ENCODE peak calls at places on chromosome 22, in ten cellular contexts. One of them, this sample, is unnamed.
A peak's percentile ranks its signal among the peaks of the same experiment; 100 is the strongest.

GRCh38 chr22:41915035-41915782 is at the start of gene SHISA8:
- DNase-seq in epithelial cell of esophagus: peak; percentile 56
- DNase-seq in stomach: peak; percentile 67
- DNase-seq in mammary epithelial cell: peak; percentile 32
- DNase-seq in HFF-Myc: no peak
- DNase-seq in Caco-2: peak; percentile 62
- DNase-seq in BE2C: peak; percentile 60
- DNase-seq in CD4-positive, alpha-beta memory T cell: peak; percentile 60
- DNase-seq in kidney epithelial cell: no peak
- DNase-seq in heart left ventricle: no peak
- DNase-seq in this sample: no peak

GRCh38 chr22:46114518-46115387 is 35.6 kb upstream of the PPARA start:
- DNase-seq in CD4-positive, alpha-beta memory T cell: no peak
- DNase-seq in BE2C: peak; percentile 51
- DNase-seq in HFF-Myc: no peak
- DNase-seq in kidney epithelial cell: no peak
- DNase-seq in mammary epithelial cell: no peak
- DNase-seq in epithelial cell of esophagus: no peak
- DNase-seq in heart left ventricle: no peak
- DNase-seq in Caco-2: no peak
- DNase-seq in stomach: no peak
- DNase-seq in this sample: no peak

GRCh38 chr22:28917747-28918543 is 34.6 kb downstream of the ZNRF3 start:
- DNase-seq in epithelial cell of esophagus: no peak
- DNase-seq in heart left ventricle: peak; percentile 49
- DNase-seq in Caco-2: peak; percentile 71
- DNase-seq in BE2C: peak; percentile 23
- DNase-seq in HFF-Myc: no peak
- DNase-seq in stomach: peak; percentile 57
- DNase-seq in CD4-positive, alpha-beta memory T cell: no peak
- DNase-seq in mammary epithelial cell: no peak
- DNase-seq in kidney epithelial cell: no peak
- DNase-seq in this sample: no peak

GRCh38 chr22:35605787-35606492 is 11.2 kb downstream of the MB start:
- DNase-seq in stomach: no peak
- DNase-seq in CD4-positive, alpha-beta memory T cell: no peak
- DNase-seq in epithelial cell of esophagus: no peak
- DNase-seq in HFF-Myc: no peak
- DNase-seq in kidney epithelial cell: no peak
- DNase-seq in heart left ventricle: peak; percentile 83
- DNase-seq in BE2C: peak; percentile 46
- DNase-seq in Caco-2: no peak
- DNase-seq in mammary epithelial cell: no peak
- DNase-seq in this sample: no peak

GRCh38 chr22:45997077-45997774 is 20.3 kb upstream of the WNT7B start:
- DNase-seq in kidney epithelial cell: peak; percentile 72
- DNase-seq in stomach: peak; percentile 63
- DNase-seq in mammary epithelial cell: peak; percentile 36
- DNase-seq in BE2C: peak; percentile 95
- DNase-seq in HFF-Myc: peak; percentile 83
- DNase-seq in heart left ventricle: peak; percentile 96
- DNase-seq in CD4-positive, alpha-beta memory T cell: no peak
- DNase-seq in Caco-2: no peak
- DNase-seq in epithelial cell of esophagus: peak; percentile 43
- DNase-seq in this sample: peak; percentile 91

GRCh38 chr22:40345801-40346177 is 511 bp upstream of the ADSL start:
- DNase-seq in kidney epithelial cell: no peak
- DNase-seq in HFF-Myc: no peak
- DNase-seq in heart left ventricle: peak; percentile 45
- DNase-seq in BE2C: peak; percentile 60
- DNase-seq in Caco-2: peak; percentile 45
- DNase-seq in CD4-positive, alpha-beta memory T cell: peak; percentile 59
- DNase-seq in stomach: peak; percentile 49
- DNase-seq in mammary epithelial cell: peak; percentile 30
- DNase-seq in epithelial cell of esophagus: peak; percentile 54
- DNase-seq in this sample: no peak

GRCh38 chr22:50243704-50244419 is 961 bp downstream of the TUBGCP6 start:
- DNase-seq in BE2C: no peak
- DNase-seq in Caco-2: no peak
- DNase-seq in kidney epithelial cell: no peak
- DNase-seq in mammary epithelial cell: no peak
- DNase-seq in epithelial cell of esophagus: peak; percentile 17
- DNase-seq in HFF-Myc: no peak
- DNase-seq in heart left ventricle: no peak
- DNase-seq in stomach: no peak
- DNase-seq in CD4-positive, alpha-beta memory T cell: no peak
- DNase-seq in this sample: no peak

GRCh38 chr22:46934172-46934745 is 171.8 kb downstream of the TBC1D22A start:
- DNase-seq in mammary epithelial cell: no peak
- DNase-seq in heart left ventricle: no peak
- DNase-seq in CD4-positive, alpha-beta memory T cell: no peak
- DNase-seq in stomach: no peak
- DNase-seq in Caco-2: no peak
- DNase-seq in kidney epithelial cell: peak; percentile 9
- DNase-seq in epithelial cell of esophagus: no peak
- DNase-seq in HFF-Myc: no peak
- DNase-seq in BE2C: no peak
- DNase-seq in this sample: no peak

GRCh38 chr22:19722915-19723164 is 499 bp upstream of the GP1BB start:
- DNase-seq in stomach: no peak
- DNase-seq in Caco-2: no peak
- DNase-seq in mammary epithelial cell: no peak
- DNase-seq in epithelial cell of esophagus: no peak
- DNase-seq in kidney epithelial cell: no peak
- DNase-seq in heart left ventricle: no peak
- DNase-seq in CD4-positive, alpha-beta memory T cell: no peak
- DNase-seq in HFF-Myc: no peak
- DNase-seq in BE2C: no peak
- DNase-seq in this sample: no peak
- H3K4me3 ChIP-seq in stomach: peak overlapping the region; percentile 49
- H3K4me3 ChIP-seq in Caco-2: no peak overlapping the region
- H3K4me3 ChIP-seq in mammary epithelial cell: no peak overlapping the region
- H3K4me3 ChIP-seq in epithelial cell of esophagus: no peak overlapping the region
- H3K4me3 ChIP-seq in kidney epithelial cell: no peak overlapping the region
- H3K4me3 ChIP-seq in heart left ventricle: no peak overlapping the region
- H3K4me3 ChIP-seq in CD4-positive, alpha-beta memory T cell: peak overlapping the region; percentile 6
- H3K4me3 ChIP-seq in HFF-Myc: no peak overlapping the region
- H3K4me3 ChIP-seq in BE2C: no peak overlapping the region
- H3K4me3 ChIP-seq in this sample: no peak overlapping the region

DNA sequence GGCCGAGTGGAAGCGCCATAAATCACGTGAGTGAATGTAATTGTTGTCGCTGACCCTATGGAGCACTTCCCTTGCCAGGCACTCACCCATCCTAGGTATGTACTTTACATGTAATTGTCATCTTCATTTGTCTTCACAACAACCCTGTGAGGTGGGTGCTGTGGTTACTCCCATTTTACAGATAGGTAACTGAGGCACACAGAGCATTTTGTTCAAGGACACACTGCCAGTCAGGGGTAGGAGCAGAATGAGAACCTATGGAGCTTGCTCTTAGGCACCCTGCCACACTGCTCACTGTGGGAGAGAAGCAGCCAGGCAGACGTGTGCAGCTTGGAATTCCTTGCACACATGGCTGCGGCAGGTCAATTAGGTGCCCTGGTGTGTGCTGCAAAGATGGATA is 785 bp upstream of the EFCAB6 start:
- DNase-seq in epithelial cell of esophagus: no peak
- DNase-seq in mammary epithelial cell: no peak
- DNase-seq in kidney epithelial cell: no peak
- DNase-seq in HFF-Myc: no peak
- DNase-seq in BE2C: no peak
- DNase-seq in Caco-2: no peak
- DNase-seq in CD4-positive, alpha-beta memory T cell: no peak
- DNase-seq in stomach: no peak
- DNase-seq in heart left ventricle: no peak
- DNase-seq in this sample: no peak
- H3K4me3 ChIP-seq in epithelial cell of esophagus: peak overlapping the region; percentile 89
- H3K4me3 ChIP-seq in mammary epithelial cell: peak overlapping the region; percentile 89
- H3K4me3 ChIP-seq in kidney epithelial cell: peak overlapping the region; percentile 93
- H3K4me3 ChIP-seq in HFF-Myc: peak overlapping the region; percentile 87
- H3K4me3 ChIP-seq in BE2C: peak overlapping the region; percentile 72
- H3K4me3 ChIP-seq in Caco-2: peak overlapping the region; percentile 47
- H3K4me3 ChIP-seq in CD4-positive, alpha-beta memory T cell: peak overlapping the region; percentile 93
- H3K4me3 ChIP-seq in stomach: peak overlapping the region; percentile 98
- H3K4me3 ChIP-seq in heart left ventricle: peak overlapping the region; percentile 68
- H3K4me3 ChIP-seq in this sample: peak overlapping the region; percentile 64

GRCh38 chr22:44051961-44052360 is 27.9 kb downstream of the PARVB start:
- DNase-seq in kidney epithelial cell: no peak
- DNase-seq in BE2C: no peak
- DNase-seq in heart left ventricle: no peak
- DNase-seq in CD4-positive, alpha-beta memory T cell: no peak
- DNase-seq in HFF-Myc: no peak
- DNase-seq in epithelial cell of esophagus: no peak
- DNase-seq in mammary epithelial cell: no peak
- DNase-seq in stomach: no peak
- DNase-seq in Caco-2: no peak
- DNase-seq in this sample: no peak

GRCh38 chr22:44050766-44051747 is 27.0 kb downstream of the PARVB start:
- DNase-seq in CD4-positive, alpha-beta memory T cell: no peak
- DNase-seq in epithelial cell of esophagus: no peak
- DNase-seq in heart left ventricle: no peak
- DNase-seq in kidney epithelial cell: no peak
- DNase-seq in HFF-Myc: no peak
- DNase-seq in BE2C: no peak
- DNase-seq in Caco-2: no peak
- DNase-seq in stomach: no peak
- DNase-seq in mammary epithelial cell: no peak
- DNase-seq in this sample: no peak

GRCh38 chr22:44046485-44047141 is 22.5 kb downstream of the PARVB start:
- DNase-seq in CD4-positive, alpha-beta memory T cell: no peak
- DNase-seq in stomach: no peak
- DNase-seq in BE2C: no peak
- DNase-seq in Caco-2: no peak
- DNase-seq in epithelial cell of esophagus: no peak
- DNase-seq in HFF-Myc: no peak
- DNase-seq in kidney epithelial cell: no peak
- DNase-seq in mammary epithelial cell: no peak
- DNase-seq in heart left ventricle: peak; percentile 83
- DNase-seq in this sample: no peak

GRCh38 chr22:44047891-44048301 is 23.8 kb downstream of the PARVB start:
- DNase-seq in mammary epithelial cell: no peak
- DNase-seq in BE2C: no peak
- DNase-seq in HFF-Myc: no peak
- DNase-seq in kidney epithelial cell: no peak
- DNase-seq in Caco-2: no peak
- DNase-seq in CD4-positive, alpha-beta memory T cell: no peak
- DNase-seq in heart left ventricle: no peak
- DNase-seq in stomach: no peak
- DNase-seq in epithelial cell of esophagus: no peak
- DNase-seq in this sample: no peak

DNA sequence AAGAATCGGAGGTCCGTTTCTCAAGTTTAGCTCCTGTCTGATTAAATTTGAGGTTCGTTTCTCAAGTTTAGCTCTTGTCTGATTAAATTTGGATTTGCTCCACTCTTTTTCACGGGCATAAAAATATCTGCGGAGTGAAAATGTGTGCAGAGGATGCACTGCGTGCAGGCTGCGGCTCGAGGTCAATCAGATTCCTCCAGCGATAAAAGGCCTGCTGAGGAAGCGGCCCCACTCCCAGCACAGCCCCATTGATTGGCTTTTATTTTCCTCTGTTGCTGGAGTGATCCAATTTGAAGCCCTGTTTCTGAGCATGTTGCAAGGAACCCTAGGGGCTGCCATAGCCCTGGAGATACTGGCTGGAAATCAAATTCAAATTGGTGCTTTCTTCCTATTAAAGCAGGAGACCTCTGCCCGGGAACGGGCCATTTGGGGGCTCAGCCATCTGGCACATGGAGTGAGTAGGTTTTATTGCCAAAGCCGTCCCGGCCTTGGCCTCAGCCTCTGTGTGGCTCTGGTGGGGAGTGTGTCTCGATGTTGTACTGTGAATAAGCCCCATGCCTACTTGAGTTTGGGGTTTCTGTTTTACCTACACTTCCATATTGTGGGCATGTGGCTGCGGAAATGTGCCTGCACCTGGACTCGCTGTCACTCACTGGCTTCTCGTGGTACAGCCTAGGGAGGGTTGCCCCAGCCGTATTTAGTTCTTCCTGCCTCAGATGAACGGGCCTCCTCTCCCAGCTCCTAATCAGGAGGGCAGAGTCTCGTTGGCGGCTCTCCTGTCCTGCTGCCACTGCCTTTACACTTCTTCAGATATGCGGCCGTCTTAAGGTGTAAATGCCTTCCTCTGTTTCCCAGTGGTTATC is 25.5 kb downstream of the PARVB start:
- DNase-seq in heart left ventricle: no peak
- DNase-seq in mammary epithelial cell: no peak
- DNase-seq in HFF-Myc: no peak
- DNase-seq in stomach: no peak
- DNase-seq in Caco-2: no peak
- DNase-seq in BE2C: peak; percentile 40
- DNase-seq in epithelial cell of esophagus: no peak
- DNase-seq in kidney epithelial cell: no peak
- DNase-seq in CD4-positive, alpha-beta memory T cell: no peak
- DNase-seq in this sample: no peak
- H3K4me3 ChIP-seq in heart left ventricle: no peak overlapping the region
- H3K4me3 ChIP-seq in mammary epithelial cell: no peak overlapping the region
- H3K4me3 ChIP-seq in HFF-Myc: no peak overlapping the region
- H3K4me3 ChIP-seq in stomach: no peak overlapping the region
- H3K4me3 ChIP-seq in Caco-2: no peak overlapping the region
- H3K4me3 ChIP-seq in BE2C: no peak overlapping the region
- H3K4me3 ChIP-seq in epithelial cell of esophagus: no peak overlapping the region
- H3K4me3 ChIP-seq in kidney epithelial cell: no peak overlapping the region
- H3K4me3 ChIP-seq in CD4-positive, alpha-beta memory T cell: no peak overlapping the region
- H3K4me3 ChIP-seq in this sample: no peak overlapping the region

GRCh38 chr22:37418627-37419369 is 8.5 kb downstream of the ELFN2 start:
- DNase-seq in BE2C: no peak
- DNase-seq in heart left ventricle: no peak
- DNase-seq in epithelial cell of esophagus: peak; percentile 49
- DNase-seq in CD4-positive, alpha-beta memory T cell: no peak
- DNase-seq in stomach: no peak
- DNase-seq in mammary epithelial cell: no peak
- DNase-seq in Caco-2: no peak
- DNase-seq in kidney epithelial cell: no peak
- DNase-seq in HFF-Myc: no peak
- DNase-seq in this sample: no peak

GRCh38 chr22:37417737-37418348 is 9.4 kb downstream of the ELFN2 start:
- DNase-seq in Caco-2: no peak
- DNase-seq in HFF-Myc: no peak
- DNase-seq in CD4-positive, alpha-beta memory T cell: no peak
- DNase-seq in kidney epithelial cell: no peak
- DNase-seq in heart left ventricle: no peak
- DNase-seq in epithelial cell of esophagus: no peak
- DNase-seq in stomach: no peak
- DNase-seq in mammary epithelial cell: no peak
- DNase-seq in BE2C: no peak
- DNase-seq in this sample: no peak

GRCh38 chr22:37419916-37420655 is 7.2 kb downstream of the ELFN2 start:
- DNase-seq in HFF-Myc: no peak
- DNase-seq in stomach: no peak
- DNase-seq in kidney epithelial cell: no peak
- DNase-seq in CD4-positive, alpha-beta memory T cell: no peak
- DNase-seq in Caco-2: peak; percentile 53
- DNase-seq in epithelial cell of esophagus: peak; percentile 42
- DNase-seq in BE2C: no peak
- DNase-seq in heart left ventricle: no peak
- DNase-seq in mammary epithelial cell: peak; percentile 41
- DNase-seq in this sample: no peak

GRCh38 chr22:37420656-37421467 is 6.4 kb downstream of the ELFN2 start:
- DNase-seq in heart left ventricle: no peak
- DNase-seq in kidney epithelial cell: no peak
- DNase-seq in stomach: no peak
- DNase-seq in Caco-2: no peak
- DNase-seq in mammary epithelial cell: peak; percentile 53
- DNase-seq in HFF-Myc: no peak
- DNase-seq in epithelial cell of esophagus: peak; percentile 50
- DNase-seq in CD4-positive, alpha-beta memory T cell: no peak
- DNase-seq in BE2C: no peak
- DNase-seq in this sample: no peak

GRCh38 chr22:37419370-37419915 is 7.8 kb downstream of the ELFN2 start:
- DNase-seq in BE2C: no peak
- DNase-seq in heart left ventricle: no peak
- DNase-seq in HFF-Myc: no peak
- DNase-seq in stomach: no peak
- DNase-seq in Caco-2: no peak
- DNase-seq in kidney epithelial cell: no peak
- DNase-seq in mammary epithelial cell: no peak
- DNase-seq in CD4-positive, alpha-beta memory T cell: no peak
- DNase-seq in epithelial cell of esophagus: peak; percentile 43
- DNase-seq in this sample: no peak
- H3K4me3 ChIP-seq in BE2C: no peak overlapping the region
- H3K4me3 ChIP-seq in heart left ventricle: peak overlapping the region; percentile 10
- H3K4me3 ChIP-seq in HFF-Myc: peak overlapping the region; percentile 43
- H3K4me3 ChIP-seq in stomach: peak overlapping the region; percentile 39
- H3K4me3 ChIP-seq in Caco-2: peak overlapping the region; percentile 46
- H3K4me3 ChIP-seq in kidney epithelial cell: peak overlapping the region; percentile 36
- H3K4me3 ChIP-seq in mammary epithelial cell: peak overlapping the region; percentile 55
- H3K4me3 ChIP-seq in CD4-positive, alpha-beta memory T cell: no peak overlapping the region
- H3K4me3 ChIP-seq in epithelial cell of esophagus: peak overlapping the region; percentile 19
- H3K4me3 ChIP-seq in this sample: peak overlapping the region; percentile 40